ENCODE peak calls at places on chromosomes 12 and 14, in seven cellular contexts. H, J, K, P, X, W and V are unnamed samples.

GRCh38 chr12:15720299-15720698 is 68.9 kb downstream of the EPS8 start:
- DNase-seq in K (no peak), H (no peak), W (no peak), J (no peak), X (no peak), P (no peak), V (no peak)

GRCh38 chr12:40286583-40286982 is 61.8 kb downstream of the LRRK2 start:
- DNase-seq in K (no peak), J (no peak), P (no peak), W (no peak), X (no peak), H (no peak), V (no peak)

GRCh38 chr12:47264951-47265350 is 185.2 kb upstream of the AMIGO2 start:
- DNase-seq in P (no peak), H (no peak), J (no peak), K (no peak), X (no peak), W (no peak), V (no peak)

GRCh38 chr12:105580841-105581352 is 250.4 kb downstream of the C12orf75 start:
- DNase-seq in H (no peak), J (no peak), X (no peak), W (no peak), P (peak), K (no peak), V (no peak)

GRCh38 chr14:85106491-85106890 is 423.5 kb upstream of the FLRT2 start:
- DNase-seq in J (no peak), W (no peak), K (no peak), X (no peak), H (no peak), P (no peak), V (no peak)

GRCh38 chr12:114018669-114019068 is 52.5 kb upstream of the RBM19 start:
- DNase-seq in H (no peak), P (no peak), X (no peak), W (no peak), J (no peak), K (no peak), V (peak)

GRCh38 chr12:57893460-57894353 is 47.2 kb upstream of the CTDSP2 start:
- DNase-seq in J (peak), W (peak), K (no peak), P (no peak), X (peak), H (no peak), V (peak)

GRCh38 chr12:53102883-53103807 is at the start of gene SOAT2:
- DNase-seq in X (no peak), P (no peak), H (peak), K (no peak), W (peak), J (no peak), V (no peak)

GRCh38 chr14:104572024-104572623 is 7.4 kb upstream of the C14orf180 start:
- DNase-seq in P (no peak), K (no peak), X (no peak), J (no peak), W (no peak), H (no peak), V (no peak)

GRCh38 chr12:130354407-130354806 is 16.7 kb downstream of the PIWIL1 start:
- DNase-seq in W (no peak), J (no peak), X (no peak), H (no peak), K (no peak), P (no peak), V (no peak)

GRCh38 chr12:88052686-88053085 is 23.5 kb upstream of the C12orf50 start:
- DNase-seq in H (no peak), P (peak), X (peak), W (peak), J (peak), K (no peak), V (peak)

GRCh38 chr12:25014961-25015360 is 66.1 kb upstream of the BCAT1 start:
- DNase-seq in X (no peak), K (no peak), W (no peak), J (no peak), P (no peak), H (no peak), V (no peak)

GRCh38 chr12:84817297-84817696 is 95.3 kb downstream of the SLC6A15 start:
- DNase-seq in K (no peak), P (no peak), W (no peak), H (no peak), X (no peak), J (no peak), V (no peak)

GRCh38 chr14:58501214-58501816 is 73.8 kb downstream of the KIAA0586 start:
- DNase-seq in P (peak), X (peak), K (no peak), J (peak), W (peak), H (peak), V (peak)

GRCh38 chr14:96757456-96757855 is 39.7 kb upstream of the VRK1 start:
- DNase-seq in X (no peak), H (no peak), W (no peak), J (no peak), P (no peak), K (no peak), V (no peak)

GRCh38 chr12:13340149-13340548 is 143.6 kb downstream of the EMP1 start:
- DNase-seq in J (no peak), W (no peak), P (no peak), X (no peak), H (no peak), K (no peak), V (no peak)

GRCh38 chr14:88554458-88555286 is at the start of gene PTPN21:
- DNase-seq in J (peak), X (peak), P (no peak), H (no peak), K (no peak), W (peak), V (peak)

GRCh38 chr14:31926123-31926522 is 151.0 kb upstream of the ARHGAP5 start:
- DNase-seq in X (peak), W (peak), K (no peak), J (peak), H (no peak), P (peak), V (peak)

GRCh38 chr12:11862794-11863193 is 207.9 kb upstream of the BCL2L14 start:
- DNase-seq in X (no peak), H (no peak), K (no peak), J (no peak), P (no peak), W (no peak), V (no peak)

GRCh38 chr12:93979189-93979588 is 169.2 kb upstream of the PLXNC1 start:
- DNase-seq in X (peak), K (no peak), J (no peak), H (peak), W (no peak), P (peak), V (no peak)

GRCh38 chr12:10235761-10236631 is 23.3 kb downstream of the GABARAPL1 start:
- DNase-seq in J (peak), P (peak), H (no peak), W (peak), K (no peak), X (peak), V (peak)

GRCh38 chr12:64392221-64392620 is 1.7 kb upstream of the C12orf56 start:
- DNase-seq in J (no peak), P (no peak), K (no peak), W (no peak), H (no peak), X (peak), V (peak)

GRCh38 chr14:92937229-92937937 is 14.4 kb downstream of the CHGA start:
- DNase-seq in H (no peak), W (no peak), K (no peak), X (no peak), P (peak), J (no peak), V (no peak)

GRCh38 chr12:105357162-105357691 is 26.7 kb downstream of the C12orf75 start:
- DNase-seq in H (peak), W (no peak), J (no peak), P (no peak), K (no peak), X (no peak), V (no peak)

GRCh38 chr14:85824526-85824925 is 294.6 kb downstream of the FLRT2 start:
- DNase-seq in X (no peak), J (no peak), P (no peak), K (no peak), W (no peak), H (no peak), V (no peak)

GRCh38 chr14:100119251-100119650 is 40.2 kb downstream of the DEGS2 start:
- DNase-seq in W (no peak), H (no peak), P (no peak), J (no peak), K (no peak), X (no peak), V (no peak)

GRCh38 chr12:109639473-109639872 is 65.9 kb downstream of the MVK start:
- DNase-seq in J (no peak), H (no peak), X (no peak), W (no peak), K (no peak), P (no peak), V (no peak)

GRCh38 chr12:63802012-63802608 is 22.4 kb downstream of the RXYLT1 start:
- DNase-seq in J (peak), K (no peak), X (peak), P (no peak), H (no peak), W (no peak), V (peak)

GRCh38 chr12:24062642-24063245 is 113.3 kb upstream of the SOX5 start:
- DNase-seq in H (no peak), K (no peak), J (no peak), W (no peak), P (no peak), X (no peak), V (no peak)

GRCh38 chr12:94266796-94267529 is 118.6 kb downstream of the PLXNC1 start:
- DNase-seq in K (no peak), X (no peak), W (no peak), P (no peak), H (no peak), J (no peak), V (peak)

GRCh38 chr14:80607430-80608200 is 333.9 kb downstream of the CEP128 start:
- DNase-seq in P (no peak), K (no peak), X (no peak), H (no peak), J (no peak), W (no peak), V (no peak)

GRCh38 chr12:98909749-98910148 is 264.7 kb downstream of the APAF1 start:
- DNase-seq in W (no peak), J (no peak), X (no peak), K (peak), P (no peak), H (no peak), V (no peak)

GRCh38 chr14:55071870-55072640 is 20.6 kb downstream of the MAPK1IP1L start:
- DNase-seq in X (no peak), J (no peak), H (peak), P (no peak), W (no peak), K (no peak), V (no peak)

GRCh38 chr12:51371295-51371953 is 19.8 kb downstream of the GALNT6 start:
- DNase-seq in P (peak), W (peak), K (peak), X (no peak), H (no peak), J (peak), V (peak)

GRCh38 chr14:65872536-65872935 is 460.0 kb downstream of the FUT8 start:
- DNase-seq in P (no peak), X (no peak), W (no peak), H (no peak), K (no peak), J (no peak), V (no peak)

GRCh38 chr12:563250-563781 is 99.9 kb downstream of the NINJ2 start:
- DNase-seq in K (no peak), W (no peak), P (no peak), J (no peak), X (no peak), H (no peak), V (no peak)

GRCh38 chr14:104664588-104664987 is 24.8 kb upstream of the INF2 start:
- DNase-seq in H (no peak), J (no peak), K (no peak), P (no peak), W (no peak), X (no peak), V (no peak)

GRCh38 chr12:108371801-108372344 is 32.8 kb upstream of the CMKLR1 start:
- DNase-seq in X (no peak), H (no peak), K (no peak), W (no peak), P (no peak), J (no peak), V (no peak)

GRCh38 chr14:86601813-86602212 is 1071.9 kb downstream of the FLRT2 start:
- DNase-seq in W (no peak), P (no peak), X (no peak), K (no peak), J (no peak), H (no peak), V (no peak)

GRCh38 chr12:18467636-18468520 is 206.6 kb downstream of the PIK3C2G start:
- DNase-seq in X (no peak), J (no peak), H (no peak), P (no peak), W (no peak), K (no peak), V (no peak)

GRCh38 chr12:18468521-18469075 is 207.3 kb downstream of the PIK3C2G start:
- DNase-seq in H (no peak), W (no peak), P (no peak), K (no peak), X (no peak), J (no peak), V (no peak)

GRCh38 chr12:18472304-18472703 is 211.0 kb downstream of the PIK3C2G start:
- DNase-seq in J (no peak), H (no peak), W (no peak), K (no peak), P (no peak), X (no peak), V (no peak)

GRCh38 chr12:18470251-18470650 is 208.9 kb downstream of the PIK3C2G start:
- DNase-seq in W (no peak), H (no peak), J (no peak), K (no peak), X (no peak), P (no peak), V (no peak)
- TF ChIP-seq JUND in W (no peak), H (no peak), J (no peak), K (no peak), X (no peak), P (no peak), V (no peak)

DNA sequence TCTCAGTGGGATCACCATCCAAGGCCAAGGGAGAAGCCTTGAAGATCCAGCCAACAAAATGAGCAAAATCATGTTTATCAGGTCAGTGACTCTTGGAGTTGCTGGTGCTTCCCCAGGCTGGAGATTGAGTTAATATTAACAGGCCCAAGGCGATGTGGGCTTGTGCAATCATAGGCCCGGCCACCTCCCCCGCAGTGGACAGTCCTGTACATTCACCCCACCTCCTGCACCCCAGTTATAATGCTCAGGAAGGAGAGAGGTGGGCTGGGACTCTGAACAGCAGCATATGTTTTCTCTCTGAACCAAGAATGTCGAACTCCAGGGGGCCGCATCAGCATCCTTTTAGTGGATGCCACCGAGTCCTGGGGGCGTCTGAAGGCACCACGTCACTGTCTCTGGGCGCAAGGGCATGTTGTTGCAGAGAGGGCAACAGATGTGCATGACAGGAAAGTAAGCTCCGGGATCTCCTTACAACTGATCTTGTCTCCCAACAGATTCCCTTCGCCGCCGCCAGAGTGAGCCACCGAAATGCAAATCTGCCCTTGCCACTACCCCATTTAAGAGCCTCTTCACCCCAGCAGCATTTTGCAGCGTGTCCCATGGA is 32.2 kb upstream of the SERPINA6 start:
- DNase-seq in X (peak), H (no peak), K (peak), J (no peak), W (peak), P (no peak), V (no peak)
- TF ChIP-seq JUND in X (no peak), H (no peak), K (no peak), J (no peak), W (peak), P (no peak), V (no peak)

DNA sequence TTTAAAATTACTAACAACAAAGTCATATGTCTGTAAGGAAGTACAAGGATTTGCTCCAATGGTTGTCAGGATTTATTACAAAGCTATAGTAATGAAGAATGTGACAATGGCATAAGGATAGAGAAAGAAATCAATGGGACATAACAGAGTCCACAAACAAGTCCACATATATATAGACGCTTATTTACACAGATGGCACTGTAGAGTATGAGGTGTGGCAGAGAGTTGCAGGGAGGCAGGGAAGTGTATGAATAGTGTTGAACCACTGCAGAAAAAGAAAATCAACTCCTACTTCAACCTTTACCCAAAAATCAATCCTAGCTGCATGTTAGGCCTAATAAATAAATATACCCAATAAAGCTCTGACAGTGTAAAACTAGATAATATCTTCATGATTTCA is 21.3 kb downstream of the SOS2 start:
- DNase-seq in X (no peak), K (no peak), W (no peak), H (no peak), P (no peak), J (no peak), V (no peak)
- TF ChIP-seq JUND in X (no peak), K (no peak), W (no peak), H (no peak), P (no peak), J (no peak), V (no peak)

DNA sequence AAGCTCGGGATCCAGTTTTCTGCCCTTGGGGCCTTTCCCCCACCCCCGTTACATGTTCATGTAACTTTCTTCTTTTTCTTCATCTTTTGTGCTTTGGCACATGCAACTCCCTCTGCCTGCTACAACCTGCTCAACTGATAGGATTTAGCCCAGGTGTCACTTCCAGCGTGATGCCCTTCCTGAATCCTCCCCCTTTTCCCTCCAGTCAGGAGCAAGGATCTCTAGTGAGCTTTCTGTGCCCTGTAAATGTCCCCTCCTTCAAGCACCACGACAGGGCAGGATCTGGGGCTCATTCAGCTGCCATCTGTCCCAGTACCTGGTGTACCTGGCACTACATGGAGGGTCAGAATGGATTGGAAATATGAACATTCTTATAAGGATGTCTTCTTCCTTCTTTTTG is 15.3 kb downstream of the PELI2 start:
- DNase-seq in P (no peak), X (no peak), H (no peak), J (no peak), W (no peak), K (no peak), V (no peak)
- TF ChIP-seq JUND in P (no peak), X (no peak), H (no peak), J (no peak), W (no peak), K (no peak), V (no peak)

DNA sequence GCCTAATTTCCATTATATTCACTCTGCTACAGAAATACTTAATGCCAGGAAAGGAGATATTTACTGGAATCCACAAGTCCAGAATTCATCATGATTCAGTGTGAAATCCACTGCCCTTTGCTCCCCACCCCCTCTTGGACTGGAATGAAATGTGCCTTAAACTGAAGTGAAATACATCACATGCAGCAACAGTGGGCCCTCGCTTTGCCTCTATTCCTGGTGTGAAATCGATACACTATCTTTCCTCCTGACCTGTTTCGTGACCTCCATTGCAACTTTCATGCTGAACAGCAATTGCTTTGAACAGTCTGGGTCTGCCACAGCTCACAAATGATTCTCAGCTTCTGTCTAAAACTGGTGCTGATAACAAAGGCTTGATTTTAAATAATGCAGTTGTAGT is 100.6 kb downstream of the NPAS3 start:
- DNase-seq in J (no peak), H (no peak), K (no peak), X (no peak), P (no peak), W (no peak), V (no peak)
- TF ChIP-seq JUND in J (no peak), H (no peak), K (no peak), X (no peak), P (no peak), W (no peak), V (no peak)